ENCODE peak calls at places on chromosome 15, in six cellular contexts. L, S, K, J, V and M are unnamed samples.

GRCh38 chr15:85831415-85832113 is 36.8 kb upstream of the KLHL25 start:
- DNase-seq in J (no peak), K (no peak), S (peak; percentile 50), V (no peak), L (peak; percentile 47), M (peak; percentile 34)

GRCh38 chr15:42027521-42027920 is 6.7 kb upstream of the PLA2G4E start:
- DNase-seq in K (no peak), L (no peak), J (no peak), S (no peak), V (no peak), M (no peak)

GRCh38 chr15:74324714-74325113 is 42.7 kb downstream of the CYP11A1 start:
- DNase-seq in S (no peak), J (no peak), K (no peak), V (no peak), L (no peak), M (no peak)

GRCh38 chr15:64857421-64857820 is 15.7 kb downstream of the PLEKHO2 start:
- DNase-seq in K (no peak), L (no peak), V (no peak), S (peak; percentile 83), J (no peak), M (peak; percentile 64)

GRCh38 chr15:90219421-90220141 is 14.2 kb downstream of the CIB1 start:
- DNase-seq in L (peak; percentile 78), J (peak; percentile 69), K (peak; percentile 75), S (peak; percentile 29), V (no peak), M (no peak)

GRCh38 chr15:83067638-83067962 is 548 bp upstream of the BTBD1 start:
- DNase-seq in S (no peak), V (no peak), K (no peak), L (no peak), J (no peak), M (no peak)

GRCh38 chr15:62275818-62276217 is 110.7 kb upstream of the C2CD4B start:
- DNase-seq in L (no peak), S (no peak), J (no peak), V (no peak), K (no peak), M (no peak)

GRCh38 chr15:74140445-74140761 is 10.0 kb downstream of the ISLR2 start:
- DNase-seq in K (no peak), S (no peak), J (no peak), V (no peak), L (no peak), M (no peak)

GRCh38 chr15:63212050-63212973 is 22.9 kb downstream of the RAB8B start:
- DNase-seq in L (peak; percentile 51), J (no peak), K (no peak), S (peak; percentile 72), V (no peak), M (peak; percentile 70)

GRCh38 chr15:65077981-65078352 is 1.4 kb downstream of the KBTBD13 start:
- DNase-seq in V (peak; percentile 11), J (peak; percentile 77), K (no peak), L (peak; percentile 73), S (peak; percentile 51), M (no peak)

GRCh38 chr15:94135748-94136147 is 95.6 kb upstream of the MCTP2 start:
- DNase-seq in S (no peak), V (no peak), J (no peak), L (no peak), K (no peak), M (no peak)

GRCh38 chr15:41940441-41940857 is 31.9 kb downstream of the EHD4 start:
- DNase-seq in V (no peak), S (peak; percentile 84), L (no peak), K (no peak), J (no peak), M (peak; percentile 93)

GRCh38 chr15:29822100-29822684 is at the start of gene TJP1:
- DNase-seq in J (peak; percentile 82), V (no peak), L (peak; percentile 20), S (peak; percentile 79), K (peak; percentile 43), M (peak; percentile 78)

GRCh38 chr15:41661078-41661528 is 898 bp downstream of the MGA start:
- DNase-seq in J (no peak), V (no peak), S (no peak), L (no peak), K (no peak), M (no peak)

GRCh38 chr15:56968821-56969220 is 50.4 kb downstream of the TCF12 start:
- DNase-seq in K (no peak), L (no peak), S (no peak), V (no peak), J (no peak), M (no peak)

GRCh38 chr15:43763819-43764446 is 12.8 kb downstream of the ELL3 start:
- DNase-seq in V (no peak), S (no peak), K (no peak), L (no peak), J (no peak), M (no peak)

GRCh38 chr15:85543741-85544155 is 163.3 kb downstream of the AKAP13 start:
- DNase-seq in J (peak; percentile 90), L (no peak), V (no peak), K (no peak), S (no peak), M (no peak)

GRCh38 chr15:75531041-75531450 is 48.1 kb downstream of the PTPN9 start:
- DNase-seq in V (no peak), J (no peak), S (peak; percentile 18), K (no peak), L (no peak), M (peak; percentile 8)

GRCh38 chr15:45906230-45906629 is 271.4 kb downstream of the SQOR start:
- DNase-seq in S (no peak), V (no peak), L (no peak), K (no peak), J (no peak), M (no peak)

GRCh38 chr15:101286471-101287114 is 8.5 kb downstream of the SNRPA1 start:
- DNase-seq in J (no peak), S (no peak), L (no peak), K (no peak), V (no peak), M (no peak)

GRCh38 chr15:42080585-42081462 is 13.5 kb downstream of the PLA2G4D start:
- DNase-seq in V (no peak), J (no peak), S (no peak), K (no peak), L (no peak), M (peak; percentile 14)